ENCODE peak calls at places on chromosomes 4 and X, in six cellular contexts. One of them, this sample, is unnamed.
A peak's percentile ranks its signal among the peaks of the same experiment; 100 is the strongest.

GRCh38 chrX:153470411-153471363 is at the start of gene HAUS7:
- DNase-seq in PC-3: peak; percentile 87
- DNase-seq in endothelial cell of umbilical vein: peak; percentile 92
- DNase-seq in HepG2: peak; percentile 73
- DNase-seq in lower lobe of right lung: peak; percentile 91
- DNase-seq in pancreas: peak; percentile 90
- DNase-seq in this sample: peak; percentile 87

GRCh38 chr4:54378461-54378860 is 149.4 kb downstream of the PDGFRA start:
- DNase-seq in HepG2: no peak
- DNase-seq in PC-3: peak; percentile 58
- DNase-seq in lower lobe of right lung: no peak
- DNase-seq in pancreas: no peak
- DNase-seq in endothelial cell of umbilical vein: no peak
- DNase-seq in this sample: no peak

GRCh38 chrX:101391831-101392230 is 1.0 kb downstream of the RPL36A start:
- DNase-seq in PC-3: no peak
- DNase-seq in lower lobe of right lung: no peak
- DNase-seq in endothelial cell of umbilical vein: no peak
- DNase-seq in HepG2: no peak
- DNase-seq in pancreas: no peak
- DNase-seq in this sample: no peak

GRCh38 chrX:40816906-40817305 is 81.6 kb upstream of the MED14 start:
- DNase-seq in HepG2: no peak
- DNase-seq in pancreas: no peak
- DNase-seq in endothelial cell of umbilical vein: no peak
- DNase-seq in PC-3: no peak
- DNase-seq in lower lobe of right lung: no peak
- DNase-seq in this sample: no peak

GRCh38 chr4:114116861-114117260 is 137.4 kb upstream of the ARSJ start:
- DNase-seq in endothelial cell of umbilical vein: no peak
- DNase-seq in pancreas: no peak
- DNase-seq in HepG2: no peak
- DNase-seq in PC-3: no peak
- DNase-seq in lower lobe of right lung: no peak
- DNase-seq in this sample: no peak

GRCh38 chr4:37879365-37879764 is 11.5 kb upstream of the TBC1D1 start:
- DNase-seq in pancreas: no peak
- DNase-seq in HepG2: no peak
- DNase-seq in PC-3: no peak
- DNase-seq in lower lobe of right lung: no peak
- DNase-seq in endothelial cell of umbilical vein: no peak
- DNase-seq in this sample: no peak

GRCh38 chrX:141439651-141440050 is 144.9 kb downstream of the SPANXA1 start:
- DNase-seq in pancreas: no peak
- DNase-seq in lower lobe of right lung: no peak
- DNase-seq in PC-3: no peak
- DNase-seq in HepG2: no peak
- DNase-seq in endothelial cell of umbilical vein: no peak
- DNase-seq in this sample: no peak

GRCh38 chr4:76984127-76984526 is 34.6 kb downstream of the SEPTIN11 start:
- DNase-seq in lower lobe of right lung: no peak
- DNase-seq in pancreas: no peak
- DNase-seq in HepG2: peak; percentile 10
- DNase-seq in PC-3: peak; percentile 21
- DNase-seq in endothelial cell of umbilical vein: peak; percentile 84
- DNase-seq in this sample: no peak

GRCh38 chr4:101790521-101791188 is at the start of gene BANK1:
- DNase-seq in PC-3: peak; percentile 47
- DNase-seq in endothelial cell of umbilical vein: peak; percentile 62
- DNase-seq in lower lobe of right lung: peak; percentile 71
- DNase-seq in HepG2: peak; percentile 1
- DNase-seq in pancreas: peak; percentile 47
- DNase-seq in this sample: no peak

GRCh38 chr4:3854661-3855060 is 88.5 kb downstream of the ADRA2C start:
- DNase-seq in HepG2: no peak
- DNase-seq in lower lobe of right lung: no peak
- DNase-seq in endothelial cell of umbilical vein: no peak
- DNase-seq in pancreas: no peak
- DNase-seq in PC-3: no peak
- DNase-seq in this sample: no peak

GRCh38 chr4:120055167-120055566 is 11.5 kb downstream of the MAD2L1 start:
- DNase-seq in pancreas: no peak
- DNase-seq in endothelial cell of umbilical vein: no peak
- DNase-seq in HepG2: no peak
- DNase-seq in PC-3: no peak
- DNase-seq in lower lobe of right lung: no peak
- DNase-seq in this sample: no peak

GRCh38 chr4:144716778-144717177 is 70.8 kb downstream of the HHIP start:
- DNase-seq in lower lobe of right lung: no peak
- DNase-seq in pancreas: no peak
- DNase-seq in endothelial cell of umbilical vein: no peak
- DNase-seq in HepG2: no peak
- DNase-seq in PC-3: peak; percentile 34
- DNase-seq in this sample: no peak

GRCh38 chrX:102765794-102766193 is 45.3 kb downstream of the GPRASP3 start:
- DNase-seq in endothelial cell of umbilical vein: peak; percentile 60
- DNase-seq in PC-3: peak; percentile 45
- DNase-seq in lower lobe of right lung: no peak
- DNase-seq in HepG2: no peak
- DNase-seq in pancreas: no peak
- DNase-seq in this sample: peak; percentile 69

GRCh38 chr4:2320746-2321145 is 58.8 kb upstream of the MXD4 start:
- DNase-seq in endothelial cell of umbilical vein: no peak
- DNase-seq in lower lobe of right lung: no peak
- DNase-seq in HepG2: no peak
- DNase-seq in PC-3: no peak
- DNase-seq in pancreas: no peak
- DNase-seq in this sample: no peak

GRCh38 chrX:118780915-118781314 is 42.7 kb upstream of the ZCCHC12 start:
- DNase-seq in pancreas: no peak
- DNase-seq in lower lobe of right lung: no peak
- DNase-seq in endothelial cell of umbilical vein: no peak
- DNase-seq in HepG2: no peak
- DNase-seq in PC-3: peak; percentile 20
- DNase-seq in this sample: no peak

GRCh38 chr4:93827272-93827947 is 1.1 kb upstream of the ATOH1 start:
- DNase-seq in endothelial cell of umbilical vein: no peak
- DNase-seq in lower lobe of right lung: no peak
- DNase-seq in HepG2: no peak
- DNase-seq in pancreas: no peak
- DNase-seq in PC-3: no peak
- DNase-seq in this sample: no peak

GRCh38 chr4:167890226-167890625 is 202.1 kb upstream of the ANXA10 start:
- DNase-seq in pancreas: no peak
- DNase-seq in lower lobe of right lung: no peak
- DNase-seq in PC-3: no peak
- DNase-seq in endothelial cell of umbilical vein: no peak
- DNase-seq in HepG2: no peak
- DNase-seq in this sample: no peak

GRCh38 chr4:181582595-181582994 is 660.6 kb upstream of the TENM3 start:
- DNase-seq in HepG2: no peak
- DNase-seq in lower lobe of right lung: no peak
- DNase-seq in endothelial cell of umbilical vein: no peak
- DNase-seq in PC-3: no peak
- DNase-seq in pancreas: no peak
- DNase-seq in this sample: no peak

GRCh38 chr4:82801910-82802521 is 3.4 kb upstream of the SCD5 start:
- DNase-seq in endothelial cell of umbilical vein: peak; percentile 63
- DNase-seq in HepG2: peak; percentile 13
- DNase-seq in lower lobe of right lung: no peak
- DNase-seq in pancreas: no peak
- DNase-seq in PC-3: peak; percentile 49
- DNase-seq in this sample: no peak
- H3K27me3 ChIP-seq in endothelial cell of umbilical vein: peaks cover 6% of the 10 kb centered on the region
- H3K27me3 ChIP-seq in HepG2: peaks cover 3% of the 10 kb centered on the region
- H3K27me3 ChIP-seq in lower lobe of right lung: peaks cover 12% of the 10 kb centered on the region
- H3K27me3 ChIP-seq in pancreas: no peaks in the 10 kb centered on the region
- H3K27me3 ChIP-seq in PC-3: peaks cover 6% of the 10 kb centered on the region
- H3K27me3 ChIP-seq in this sample: no peaks in the 10 kb centered on the region

GRCh38 chr4:139861471-139861870 is 195.9 kb downstream of the MGST2 start:
- DNase-seq in pancreas: no peak
- DNase-seq in HepG2: peak; percentile 44
- DNase-seq in endothelial cell of umbilical vein: no peak
- DNase-seq in PC-3: no peak
- DNase-seq in lower lobe of right lung: no peak
- DNase-seq in this sample: no peak

GRCh38 chr4:139865537-139865936 is 199.9 kb downstream of the MGST2 start:
- DNase-seq in HepG2: no peak
- DNase-seq in pancreas: no peak
- DNase-seq in lower lobe of right lung: no peak
- DNase-seq in PC-3: no peak
- DNase-seq in endothelial cell of umbilical vein: no peak
- DNase-seq in this sample: no peak

GRCh38 chr4:139869810-139870209 is 204.2 kb downstream of the MGST2 start:
- DNase-seq in endothelial cell of umbilical vein: no peak
- DNase-seq in PC-3: no peak
- DNase-seq in lower lobe of right lung: no peak
- DNase-seq in HepG2: no peak
- DNase-seq in pancreas: no peak
- DNase-seq in this sample: no peak

GRCh38 chr4:139872274-139872673 is 206.7 kb downstream of the MGST2 start:
- DNase-seq in pancreas: no peak
- DNase-seq in lower lobe of right lung: no peak
- DNase-seq in PC-3: peak; percentile 87
- DNase-seq in HepG2: peak; percentile 47
- DNase-seq in endothelial cell of umbilical vein: peak; percentile 93
- DNase-seq in this sample: no peak

DNA sequence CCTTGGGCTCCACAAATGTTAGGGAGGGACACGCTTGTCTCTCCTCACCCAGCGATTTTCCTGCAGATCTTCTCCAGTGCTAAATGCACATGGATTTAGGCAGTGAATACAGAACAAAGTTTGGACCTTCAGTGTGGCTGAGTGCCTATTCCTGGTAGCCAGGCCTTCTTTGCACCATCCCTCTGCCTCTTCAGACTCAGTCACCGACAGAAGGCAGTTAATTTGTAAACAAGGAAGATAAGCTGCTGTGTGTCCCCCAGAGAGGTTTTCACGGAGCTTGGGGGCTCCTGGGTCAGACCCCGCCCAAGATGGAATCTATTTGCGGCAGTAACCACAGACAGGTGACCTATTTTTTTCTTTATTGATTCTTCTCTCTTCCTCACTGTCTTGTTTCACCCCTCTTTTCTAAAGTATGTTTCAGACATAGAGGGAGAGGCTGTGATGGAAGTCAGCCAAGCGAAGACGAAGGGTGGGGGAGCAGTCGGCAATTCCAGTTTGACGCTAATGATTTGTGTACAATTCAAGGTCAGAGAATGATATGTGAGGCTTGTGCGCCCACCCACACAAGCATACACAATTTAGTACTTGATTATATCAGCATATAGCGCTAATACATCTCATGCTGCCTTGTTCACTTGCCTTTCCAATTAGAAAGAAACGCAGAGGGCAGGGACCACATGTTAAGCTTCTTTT is 200.8 kb downstream of the MGST2 start:
- DNase-seq in HepG2: no peak
- DNase-seq in PC-3: no peak
- DNase-seq in pancreas: no peak
- DNase-seq in endothelial cell of umbilical vein: no peak
- DNase-seq in lower lobe of right lung: no peak
- DNase-seq in this sample: no peak
- H3K27me3 ChIP-seq in HepG2: no peaks in the 10 kb centered on the region
- H3K27me3 ChIP-seq in PC-3: no peaks in the 10 kb centered on the region
- H3K27me3 ChIP-seq in pancreas: no peaks in the 10 kb centered on the region
- H3K27me3 ChIP-seq in endothelial cell of umbilical vein: no peaks in the 10 kb centered on the region
- H3K27me3 ChIP-seq in lower lobe of right lung: no peaks in the 10 kb centered on the region
- H3K27me3 ChIP-seq in this sample: no peaks in the 10 kb centered on the region

GRCh38 chrX:132292753-132293152 is 73.5 kb upstream of the RAP2C start:
- DNase-seq in pancreas: no peak
- DNase-seq in endothelial cell of umbilical vein: peak; percentile 35
- DNase-seq in lower lobe of right lung: no peak
- DNase-seq in HepG2: peak; percentile 57
- DNase-seq in PC-3: peak; percentile 66
- DNase-seq in this sample: peak; percentile 29

GRCh38 chrX:132294776-132295495 is 75.7 kb upstream of the RAP2C start:
- DNase-seq in pancreas: no peak
- DNase-seq in endothelial cell of umbilical vein: no peak
- DNase-seq in lower lobe of right lung: no peak
- DNase-seq in PC-3: no peak
- DNase-seq in HepG2: no peak
- DNase-seq in this sample: no peak

GRCh38 chrX:132294192-132294591 is 74.9 kb upstream of the RAP2C start:
- DNase-seq in PC-3: no peak
- DNase-seq in pancreas: no peak
- DNase-seq in lower lobe of right lung: no peak
- DNase-seq in endothelial cell of umbilical vein: no peak
- DNase-seq in HepG2: no peak
- DNase-seq in this sample: no peak
- H3K27me3 ChIP-seq in PC-3: no peaks in the 10 kb centered on the region
- H3K27me3 ChIP-seq in pancreas: no peaks in the 10 kb centered on the region
- H3K27me3 ChIP-seq in lower lobe of right lung: no peaks in the 10 kb centered on the region
- H3K27me3 ChIP-seq in endothelial cell of umbilical vein: no peaks in the 10 kb centered on the region
- H3K27me3 ChIP-seq in HepG2: no peaks in the 10 kb centered on the region
- H3K27me3 ChIP-seq in this sample: no peaks in the 10 kb centered on the region

DNA sequence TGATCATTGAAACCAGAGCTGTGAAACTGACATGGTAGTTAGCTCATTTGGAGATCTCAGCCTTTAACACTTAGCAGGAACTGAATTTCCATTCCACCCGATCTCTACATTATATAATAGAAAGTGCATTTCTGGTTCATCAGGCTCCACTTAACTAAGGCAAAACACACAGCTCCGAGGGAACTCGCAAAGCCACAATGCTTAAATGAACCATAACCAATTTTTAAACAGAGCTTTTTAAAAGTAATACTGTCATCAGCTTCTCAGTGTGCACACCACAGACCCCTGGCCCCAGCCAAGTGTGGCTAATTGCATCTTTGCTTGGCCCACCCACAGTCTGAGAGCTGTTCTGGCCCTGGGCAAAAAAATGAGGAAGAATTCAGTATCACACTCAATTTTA is 66.1 kb downstream of the DCHS2 start:
- DNase-seq in PC-3: no peak
- DNase-seq in endothelial cell of umbilical vein: no peak
- DNase-seq in HepG2: no peak
- DNase-seq in pancreas: no peak
- DNase-seq in lower lobe of right lung: no peak
- DNase-seq in this sample: no peak
- H3K27me3 ChIP-seq in PC-3: peaks cover 36% of the 10 kb centered on the region
- H3K27me3 ChIP-seq in endothelial cell of umbilical vein: no peaks in the 10 kb centered on the region
- H3K27me3 ChIP-seq in HepG2: no peaks in the 10 kb centered on the region
- H3K27me3 ChIP-seq in pancreas: no peaks in the 10 kb centered on the region
- H3K27me3 ChIP-seq in lower lobe of right lung: no peaks in the 10 kb centered on the region
- H3K27me3 ChIP-seq in this sample: no peaks in the 10 kb centered on the region

DNA sequence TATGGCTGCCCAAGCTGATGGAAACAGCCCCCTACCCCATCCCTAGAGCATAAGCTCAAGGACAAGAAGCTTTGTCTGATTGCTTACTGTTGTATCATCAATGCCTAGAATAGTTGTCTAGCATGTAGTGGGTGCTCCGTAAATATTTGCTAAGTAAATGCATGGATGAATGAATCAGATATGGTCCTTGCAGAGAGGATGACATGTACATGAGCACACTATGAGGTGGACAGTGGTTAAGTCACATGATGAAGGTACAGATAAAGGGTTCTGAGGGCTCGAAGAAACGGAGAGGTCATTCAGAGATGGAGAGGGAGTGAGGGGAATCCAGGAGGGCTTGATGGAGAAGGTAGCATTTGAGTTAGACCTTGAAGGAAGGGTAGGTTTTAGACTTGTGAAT is 214.2 kb downstream of the RBMX2 start:
- DNase-seq in endothelial cell of umbilical vein: no peak
- DNase-seq in lower lobe of right lung: no peak
- DNase-seq in HepG2: peak; percentile 16
- DNase-seq in pancreas: no peak
- DNase-seq in PC-3: peak; percentile 53
- DNase-seq in this sample: no peak
- H3K27me3 ChIP-seq in endothelial cell of umbilical vein: no peaks in the 10 kb centered on the region
- H3K27me3 ChIP-seq in lower lobe of right lung: no peaks in the 10 kb centered on the region
- H3K27me3 ChIP-seq in HepG2: no peaks in the 10 kb centered on the region
- H3K27me3 ChIP-seq in pancreas: no peaks in the 10 kb centered on the region
- H3K27me3 ChIP-seq in PC-3: no peaks in the 10 kb centered on the region
- H3K27me3 ChIP-seq in this sample: no peaks in the 10 kb centered on the region